ENCODE peak calls at places on chromosomes 11 and 22, in six cellular contexts. One of them, this sample, is unnamed.

GRCh38 chr22:37154925-37155712 is 5.4 kb upstream of the IL2RB start:
- DNase-seq in dorsolateral prefrontal cortex: no peak
- DNase-seq in K562: no peak
- DNase-seq in heart left ventricle: no peak
- DNase-seq in adrenal gland: no peak
- DNase-seq in left ventricle myocardium inferior: no peak
- DNase-seq in this sample: no peak

GRCh38 chr11:118619444-118620205 is 12.2 kb downstream of the PHLDB1 start:
- DNase-seq in dorsolateral prefrontal cortex: peak
- DNase-seq in K562: no peak
- DNase-seq in heart left ventricle: peak
- DNase-seq in adrenal gland: peak
- DNase-seq in left ventricle myocardium inferior: no peak
- DNase-seq in this sample: no peak

GRCh38 chr11:10494636-10495463 is 39.8 kb downstream of the AMPD3 start:
- DNase-seq in dorsolateral prefrontal cortex: no peak
- DNase-seq in K562: no peak
- DNase-seq in heart left ventricle: no peak
- DNase-seq in adrenal gland: peak
- DNase-seq in left ventricle myocardium inferior: no peak
- DNase-seq in this sample: no peak

GRCh38 chr11:92894197-92894596 is 75.3 kb upstream of the MTNR1B start:
- DNase-seq in dorsolateral prefrontal cortex: no peak
- DNase-seq in K562: no peak
- DNase-seq in heart left ventricle: no peak
- DNase-seq in adrenal gland: no peak
- DNase-seq in left ventricle myocardium inferior: no peak
- DNase-seq in this sample: no peak

GRCh38 chr11:46238078-46238966 is 39.1 kb upstream of the CREB3L1 start:
- DNase-seq in dorsolateral prefrontal cortex: peak
- DNase-seq in K562: peak
- DNase-seq in heart left ventricle: peak
- DNase-seq in adrenal gland: peak
- DNase-seq in left ventricle myocardium inferior: peak
- DNase-seq in this sample: peak

GRCh38 chr11:46330154-46330886 is 16.9 kb upstream of the DGKZ start:
- DNase-seq in dorsolateral prefrontal cortex: peak
- DNase-seq in K562: no peak
- DNase-seq in heart left ventricle: no peak
- DNase-seq in adrenal gland: no peak
- DNase-seq in left ventricle myocardium inferior: no peak
- DNase-seq in this sample: no peak

GRCh38 chr22:43397766-43398165 is 14.0 kb upstream of the MPPED1 start:
- DNase-seq in dorsolateral prefrontal cortex: no peak
- DNase-seq in K562: no peak
- DNase-seq in heart left ventricle: no peak
- DNase-seq in adrenal gland: no peak
- DNase-seq in left ventricle myocardium inferior: no peak
- DNase-seq in this sample: no peak

GRCh38 chr11:46597609-46598219 is 3.9 kb upstream of the AMBRA1 start:
- DNase-seq in dorsolateral prefrontal cortex: no peak
- DNase-seq in K562: peak
- DNase-seq in heart left ventricle: no peak
- DNase-seq in adrenal gland: peak
- DNase-seq in left ventricle myocardium inferior: no peak
- DNase-seq in this sample: peak

GRCh38 chr11:93169950-93170561 is 27.7 kb downstream of the SLC36A4 start:
- DNase-seq in dorsolateral prefrontal cortex: no peak
- DNase-seq in K562: no peak
- DNase-seq in heart left ventricle: no peak
- DNase-seq in adrenal gland: no peak
- DNase-seq in left ventricle myocardium inferior: no peak
- DNase-seq in this sample: peak

GRCh38 chr22:46948411-46949144 is 186.1 kb downstream of the TBC1D22A start:
- DNase-seq in dorsolateral prefrontal cortex: no peak
- DNase-seq in K562: no peak
- DNase-seq in heart left ventricle: no peak
- DNase-seq in adrenal gland: no peak
- DNase-seq in left ventricle myocardium inferior: no peak
- DNase-seq in this sample: no peak

GRCh38 chr11:97965849-97966646 is 1054.7 kb upstream of the CNTN5 start:
- DNase-seq in dorsolateral prefrontal cortex: no peak
- DNase-seq in K562: no peak
- DNase-seq in heart left ventricle: no peak
- DNase-seq in adrenal gland: no peak
- DNase-seq in left ventricle myocardium inferior: no peak
- DNase-seq in this sample: no peak

GRCh38 chr11:11381471-11382100 is 28.5 kb upstream of the CSNK2A3 start:
- DNase-seq in dorsolateral prefrontal cortex: no peak
- DNase-seq in K562: no peak
- DNase-seq in heart left ventricle: no peak
- DNase-seq in adrenal gland: no peak
- DNase-seq in left ventricle myocardium inferior: no peak
- DNase-seq in this sample: no peak

GRCh38 chr22:37607912-37608476 is 640 bp upstream of the GGA1 start:
- DNase-seq in dorsolateral prefrontal cortex: no peak
- DNase-seq in K562: no peak
- DNase-seq in heart left ventricle: no peak
- DNase-seq in adrenal gland: no peak
- DNase-seq in left ventricle myocardium inferior: no peak
- DNase-seq in this sample: peak

GRCh38 chr11:63490551-63491239 is at the start of gene PLAAT5:
- DNase-seq in dorsolateral prefrontal cortex: no peak
- DNase-seq in K562: no peak
- DNase-seq in heart left ventricle: no peak
- DNase-seq in adrenal gland: no peak
- DNase-seq in left ventricle myocardium inferior: peak
- DNase-seq in this sample: peak

GRCh38 chr11:72758690-72759389 is 6.6 kb upstream of the ARAP1 start:
- DNase-seq in dorsolateral prefrontal cortex: no peak
- DNase-seq in K562: peak
- DNase-seq in heart left ventricle: peak
- DNase-seq in adrenal gland: peak
- DNase-seq in left ventricle myocardium inferior: peak
- DNase-seq in this sample: peak

GRCh38 chr11:10413268-10413667 is 41.8 kb upstream of the AMPD3 start:
- DNase-seq in dorsolateral prefrontal cortex: no peak
- DNase-seq in K562: no peak
- DNase-seq in heart left ventricle: no peak
- DNase-seq in adrenal gland: no peak
- DNase-seq in left ventricle myocardium inferior: no peak
- DNase-seq in this sample: peak

GRCh38 chr11:134479206-134479955 is 67.3 kb upstream of the B3GAT1 start:
- DNase-seq in dorsolateral prefrontal cortex: no peak
- DNase-seq in K562: no peak
- DNase-seq in heart left ventricle: no peak
- DNase-seq in adrenal gland: no peak
- DNase-seq in left ventricle myocardium inferior: no peak
- DNase-seq in this sample: no peak

GRCh38 chr11:15197696-15198095 is 83.0 kb downstream of the INSC start:
- DNase-seq in dorsolateral prefrontal cortex: peak
- DNase-seq in K562: no peak
- DNase-seq in heart left ventricle: no peak
- DNase-seq in adrenal gland: no peak
- DNase-seq in left ventricle myocardium inferior: no peak
- DNase-seq in this sample: no peak

GRCh38 chr11:71078482-71078881 is 173.9 kb downstream of the SHANK2 start:
- DNase-seq in dorsolateral prefrontal cortex: no peak
- DNase-seq in K562: peak
- DNase-seq in heart left ventricle: no peak
- DNase-seq in adrenal gland: no peak
- DNase-seq in left ventricle myocardium inferior: no peak
- DNase-seq in this sample: peak

GRCh38 chr11:1453611-1454386 is 32.8 kb downstream of the MOB2 start:
- DNase-seq in dorsolateral prefrontal cortex: no peak
- DNase-seq in K562: peak
- DNase-seq in heart left ventricle: peak
- DNase-seq in adrenal gland: no peak
- DNase-seq in left ventricle myocardium inferior: no peak
- DNase-seq in this sample: peak

GRCh38 chr11:119709171-119709570 is 19.8 kb downstream of the NECTIN1 start:
- DNase-seq in dorsolateral prefrontal cortex: no peak
- DNase-seq in K562: no peak
- DNase-seq in heart left ventricle: no peak
- DNase-seq in adrenal gland: no peak
- DNase-seq in left ventricle myocardium inferior: no peak
- DNase-seq in this sample: no peak

GRCh38 chr11:119706029-119706428 is 23.0 kb downstream of the NECTIN1 start:
- DNase-seq in dorsolateral prefrontal cortex: no peak
- DNase-seq in K562: no peak
- DNase-seq in heart left ventricle: no peak
- DNase-seq in adrenal gland: no peak
- DNase-seq in left ventricle myocardium inferior: no peak
- DNase-seq in this sample: peak

GRCh38 chr11:119704849-119705248 is 24.2 kb downstream of the NECTIN1 start:
- DNase-seq in dorsolateral prefrontal cortex: no peak
- DNase-seq in K562: peak
- DNase-seq in heart left ventricle: no peak
- DNase-seq in adrenal gland: no peak
- DNase-seq in left ventricle myocardium inferior: no peak
- DNase-seq in this sample: no peak

GRCh38 chr11:119705362-119705761 is 23.6 kb downstream of the NECTIN1 start:
- DNase-seq in dorsolateral prefrontal cortex: no peak
- DNase-seq in K562: no peak
- DNase-seq in heart left ventricle: no peak
- DNase-seq in adrenal gland: no peak
- DNase-seq in left ventricle myocardium inferior: no peak
- DNase-seq in this sample: no peak

DNA sequence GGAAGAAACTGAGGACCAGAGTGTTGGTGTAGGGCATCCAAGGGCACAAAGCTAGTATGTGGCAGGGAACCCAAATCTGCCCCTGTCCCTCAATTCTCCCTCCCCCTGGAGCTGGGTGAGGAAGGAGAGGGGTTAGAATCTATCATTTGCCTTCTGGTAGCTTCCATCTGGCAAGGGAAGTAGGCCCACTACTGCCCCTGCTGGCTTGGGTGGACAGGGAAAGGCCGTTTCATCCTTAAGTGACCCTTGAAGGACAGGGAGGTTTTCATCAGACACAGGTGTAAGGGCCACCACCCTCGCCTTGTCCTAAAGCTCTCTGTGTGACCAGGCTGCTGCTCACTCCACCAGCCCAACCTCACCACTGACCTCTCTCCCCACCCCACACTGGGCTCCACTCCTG is 22.1 kb downstream of the NECTIN1 start:
- DNase-seq in dorsolateral prefrontal cortex: no peak
- DNase-seq in K562: peak
- DNase-seq in heart left ventricle: no peak
- DNase-seq in adrenal gland: no peak
- DNase-seq in left ventricle myocardium inferior: no peak
- DNase-seq in this sample: no peak
- TF ChIP-seq CTCF in dorsolateral prefrontal cortex: no peak
- TF ChIP-seq CTCF in K562: peak
- TF ChIP-seq CTCF in heart left ventricle: peak
- TF ChIP-seq CTCF in adrenal gland: no peak
- TF ChIP-seq CTCF in left ventricle myocardium inferior: no peak
- TF ChIP-seq CTCF in this sample: peak

DNA sequence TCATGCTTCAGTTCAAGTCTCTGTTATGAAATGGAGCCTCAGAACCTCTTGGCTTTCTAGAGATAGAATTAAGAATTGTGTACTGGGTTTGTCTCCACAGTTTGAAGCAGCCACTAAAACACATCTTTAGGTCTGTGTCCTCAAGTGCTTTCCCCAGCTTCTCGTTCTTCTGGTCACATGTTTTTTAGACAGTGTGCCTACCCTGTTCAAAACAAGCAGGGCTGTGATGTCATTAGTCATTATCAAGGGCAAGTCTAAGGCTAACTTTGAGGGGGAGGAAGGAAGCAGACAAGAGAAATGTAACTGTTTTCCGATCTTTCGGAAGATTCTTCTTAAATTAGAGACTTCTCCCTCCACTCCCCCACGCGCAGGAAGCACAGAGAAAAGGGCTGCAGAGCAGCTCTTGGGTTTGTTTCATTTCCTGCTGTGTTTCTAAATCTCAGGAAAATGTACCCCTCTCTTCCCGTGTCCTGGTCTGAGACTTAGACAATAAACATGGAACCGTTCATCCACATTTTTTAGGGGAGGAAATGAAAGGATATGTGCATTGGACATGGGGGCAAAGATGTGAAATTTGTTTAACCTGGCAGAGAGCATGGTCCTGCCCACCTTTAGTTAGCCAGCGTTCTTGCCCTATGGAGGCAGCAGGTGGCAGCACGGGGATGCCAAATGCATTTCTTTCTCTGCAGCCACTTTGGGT is 3.1 kb downstream of the AKIP1 start:
- DNase-seq in dorsolateral prefrontal cortex: peak
- DNase-seq in K562: peak
- DNase-seq in heart left ventricle: no peak
- DNase-seq in adrenal gland: peak
- DNase-seq in left ventricle myocardium inferior: no peak
- DNase-seq in this sample: peak
- H3K4me3 ChIP-seq in dorsolateral prefrontal cortex: peak
- H3K4me3 ChIP-seq in K562: no peak
- H3K4me3 ChIP-seq in heart left ventricle: peak
- H3K4me3 ChIP-seq in adrenal gland: peak
- H3K4me3 ChIP-seq in left ventricle myocardium inferior: peak
- H3K4me3 ChIP-seq in this sample: no peak

GRCh38 chr11:69882270-69882608 is 63.0 kb upstream of the FGF3 start:
- DNase-seq in dorsolateral prefrontal cortex: no peak
- DNase-seq in K562: no peak
- DNase-seq in heart left ventricle: no peak
- DNase-seq in adrenal gland: no peak
- DNase-seq in left ventricle myocardium inferior: no peak
- DNase-seq in this sample: no peak
- H3K27ac ChIP-seq in dorsolateral prefrontal cortex: no peak
- H3K27ac ChIP-seq in K562: no peak
- H3K27ac ChIP-seq in heart left ventricle: no peak
- H3K27ac ChIP-seq in adrenal gland: no peak
- H3K27ac ChIP-seq in left ventricle myocardium inferior: no peak
- H3K27ac ChIP-seq in this sample: no peak

GRCh38 chr11:75246006-75246672 is 5.6 kb downstream of the TPBGL start:
- DNase-seq in dorsolateral prefrontal cortex: peak
- DNase-seq in K562: no peak
- DNase-seq in heart left ventricle: peak
- DNase-seq in adrenal gland: peak
- DNase-seq in left ventricle myocardium inferior: no peak
- DNase-seq in this sample: no peak

GRCh38 chr11:75249704-75250103 is 9.1 kb downstream of the TPBGL start:
- DNase-seq in dorsolateral prefrontal cortex: no peak
- DNase-seq in K562: no peak
- DNase-seq in heart left ventricle: peak
- DNase-seq in adrenal gland: peak
- DNase-seq in left ventricle myocardium inferior: no peak
- DNase-seq in this sample: no peak

GRCh38 chr11:75246673-75247350 is 6.2 kb downstream of the TPBGL start:
- DNase-seq in dorsolateral prefrontal cortex: peak
- DNase-seq in K562: no peak
- DNase-seq in heart left ventricle: peak
- DNase-seq in adrenal gland: peak
- DNase-seq in left ventricle myocardium inferior: no peak
- DNase-seq in this sample: no peak

GRCh38 chr11:75245356-75246005 is 4.9 kb downstream of the TPBGL start:
- DNase-seq in dorsolateral prefrontal cortex: no peak
- DNase-seq in K562: no peak
- DNase-seq in heart left ventricle: no peak
- DNase-seq in adrenal gland: peak
- DNase-seq in left ventricle myocardium inferior: no peak
- DNase-seq in this sample: peak

DNA sequence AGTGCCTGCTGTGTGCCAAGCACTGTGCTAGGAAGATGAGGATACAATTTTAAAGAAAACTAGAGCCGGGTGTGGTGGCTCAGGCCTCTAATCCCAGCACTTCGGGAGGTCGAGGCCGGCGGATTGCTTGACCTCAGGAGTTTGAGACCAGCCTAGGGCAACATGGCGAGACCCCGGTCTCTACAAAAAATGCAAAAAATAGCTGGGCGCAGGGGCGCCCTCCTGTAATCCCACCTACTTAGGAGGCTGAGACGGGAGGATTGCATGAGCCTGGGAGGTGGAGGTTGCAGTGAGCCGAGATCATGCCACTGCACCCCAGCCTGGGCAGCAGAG is 8.3 kb downstream of the TPBGL start:
- DNase-seq in dorsolateral prefrontal cortex: no peak
- DNase-seq in K562: no peak
- DNase-seq in heart left ventricle: no peak
- DNase-seq in adrenal gland: no peak
- DNase-seq in left ventricle myocardium inferior: no peak
- DNase-seq in this sample: no peak
- TF ChIP-seq CTCF in dorsolateral prefrontal cortex: no peak
- TF ChIP-seq CTCF in K562: no peak
- TF ChIP-seq CTCF in heart left ventricle: peak
- TF ChIP-seq CTCF in adrenal gland: peak
- TF ChIP-seq CTCF in left ventricle myocardium inferior: peak
- TF ChIP-seq CTCF in this sample: no peak